ENCODE peak calls at places on chromosomes 12 and 14, in ten cellular contexts. Z is epithelial cell of prostate; J is posterior cingulate gyrus; F is effector CD4-positive, alpha-beta T cell; P is BE2C; L is prostate gland; O is T-cell; B is WERI-Rb-1; T is effector memory CD4-positive, alpha-beta T cell; Q is GM12892. D is an unnamed sample.

GRCh38 chr14:31405106-31405505 is 15.2 kb downstream of the HEATR5A start:
- DNase-seq in Z (no peak), J (no peak), F (no peak), P (no peak), L (no peak), O (no peak), B (no peak), T (no peak), Q (no peak), D (no peak)

GRCh38 chr12:44127966-44128365 is 292.1 kb downstream of the TMEM117 start:
- DNase-seq in Z (no peak), J (no peak), F (no peak), P (no peak), L (no peak), O (no peak), B (no peak), T (no peak), Q (no peak), D (no peak)

GRCh38 chr14:72699433-72699832 is 194.5 kb downstream of the DPF3 start:
- DNase-seq in Z (no peak), J (no peak), F (no peak), P (no peak), L (no peak), O (no peak), B (no peak), T (no peak), Q (no peak), D (no peak)

GRCh38 chr12:17954788-17955187 is 135.2 kb downstream of the RERGL start:
- DNase-seq in Z (no peak), J (no peak), F (no peak), P (no peak), L (no peak), O (no peak), B (peak), T (no peak), Q (no peak), D (no peak)

GRCh38 chr14:93548102-93548843 is 117.5 kb downstream of the UNC79 start:
- DNase-seq in Z (no peak), J (no peak), F (no peak), P (no peak), L (no peak), O (no peak), B (no peak), T (no peak), Q (no peak), D (no peak)

GRCh38 chr12:79935624-79936040 is 735 bp upstream of the PPP1R12A start:
- DNase-seq in Z (no peak), J (no peak), F (no peak), P (no peak), L (no peak), O (no peak), B (peak), T (no peak), Q (no peak), D (no peak)

GRCh38 chr14:68295316-68295816 is 475.8 kb downstream of the RAD51B start:
- DNase-seq in Z (no peak), J (no peak), F (no peak), P (peak), L (no peak), O (no peak), B (peak), T (no peak), Q (no peak), D (no peak)

GRCh38 chr14:34665785-34666425 is 36.0 kb upstream of the SNX6 start:
- DNase-seq in Z (no peak), J (no peak), F (peak), P (no peak), L (no peak), O (peak), B (no peak), T (peak), Q (no peak), D (peak)

GRCh38 chr14:21673718-21674117 is at the start of gene OR4E1:
- DNase-seq in Z (no peak), J (no peak), F (no peak), P (no peak), L (no peak), O (no peak), B (no peak), T (no peak), Q (no peak), D (no peak)

D was measured in HFF-Myc.